ENCODE peak calls at places on chromosomes 3 and 15, in nine cellular contexts. J is uterus; R is CD8-positive, alpha-beta memory T cell; Y is HFF-Myc; O is tibial artery; E is A549; L is epithelial cell of esophagus; C is neural progenitor cell; F is effector memory CD4-positive, alpha-beta T cell. W is an unnamed sample.

GRCh38 chr3:71050521-71051258 is 532.8 kb downstream of the FOXP1 start:
- DNase-seq in J (no peak), R (peak; percentile 63), Y (no peak), O (no peak), E (no peak), L (peak; percentile 51), C (no peak), F (peak; percentile 19), W (no peak)

GRCh38 chr15:46126581-46126980 is 491.8 kb downstream of the SQOR start:
- DNase-seq in J (no peak), R (no peak), Y (no peak), O (no peak), E (no peak), L (no peak), C (no peak), F (no peak), W (no peak)

GRCh38 chr3:41961061-41961749 is 698 bp downstream of the ULK4 start:
- DNase-seq in J (peak; percentile 28), R (peak; percentile 66), Y (peak; percentile 9), O (peak; percentile 72), E (peak; percentile 51), L (peak; percentile 81), C (peak; percentile 80), F (peak; percentile 46), W (peak; percentile 64)

GRCh38 chr15:76098685-76099084 is 38.9 kb downstream of the TMEM266 start:
- DNase-seq in J (no peak), R (no peak), Y (no peak), O (no peak), E (no peak), L (no peak), C (no peak), F (no peak), W (peak; percentile 24)

GRCh38 chr3:147038456-147038855 is 367.9 kb downstream of the ZIC4 start:
- DNase-seq in J (no peak), R (no peak), Y (no peak), O (no peak), E (no peak), L (no peak), C (no peak), F (no peak), W (no peak)

GRCh38 chr3:180744226-180744625 is 64.9 kb upstream of the CCDC39 start:
- DNase-seq in J (no peak), R (no peak), Y (no peak), O (no peak), E (no peak), L (no peak), C (peak; percentile 83), F (no peak), W (no peak)

GRCh38 chr3:108106031-108106430 is 15.2 kb upstream of the CD47 start:
- DNase-seq in J (no peak), R (no peak), Y (no peak), O (no peak), E (no peak), L (no peak), C (no peak), F (no peak), W (no peak)

GRCh38 chr3:169430687-169431404 is 232.7 kb downstream of the MECOM start:
- DNase-seq in J (no peak), R (no peak), Y (no peak), O (no peak), E (peak; percentile 3), L (peak; percentile 63), C (no peak), F (no peak), W (no peak)

GRCh38 chr3:57281710-57282109 is 10.8 kb downstream of the ASB14 start:
- DNase-seq in J (no peak), R (no peak), Y (no peak), O (no peak), E (no peak), L (peak; percentile 51), C (no peak), F (no peak), W (no peak)

GRCh38 chr3:66215106-66215505 is 5.7 kb upstream of the SLC25A26 start:
- DNase-seq in J (no peak), R (no peak), Y (no peak), O (no peak), E (no peak), L (no peak), C (no peak), F (no peak), W (no peak)

GRCh38 chr15:89368566-89369223 is 34.1 kb upstream of the POLG start:
- DNase-seq in J (no peak), R (no peak), Y (no peak), O (no peak), E (no peak), L (no peak), C (peak; percentile 45), F (no peak), W (no peak)
- H3K4me3 ChIP-seq in J (no peak overlapping the region), R (no peak overlapping the region), Y (no peak overlapping the region), O (no peak overlapping the region), E (no peak overlapping the region), L (no peak overlapping the region), C (no peak overlapping the region), F (no peak overlapping the region), W (no peak overlapping the region)

GRCh38 chr15:101322849-101323477 is 27.9 kb upstream of the SNRPA1 start:
- DNase-seq in J (no peak), R (no peak), Y (no peak), O (peak; percentile 39), E (no peak), L (no peak), C (no peak), F (no peak), W (no peak)

GRCh38 chr15:101322016-101322695 is 27.1 kb upstream of the SNRPA1 start:
- DNase-seq in J (no peak), R (no peak), Y (no peak), O (no peak), E (no peak), L (no peak), C (no peak), F (no peak), W (no peak)

GRCh38 chr15:101318147-101318809 is 23.2 kb upstream of the SNRPA1 start:
- DNase-seq in J (no peak), R (no peak), Y (no peak), O (no peak), E (no peak), L (peak; percentile 89), C (no peak), F (no peak), W (no peak)

GRCh38 chr15:101318810-101319200 is 23.8 kb upstream of the SNRPA1 start:
- DNase-seq in J (no peak), R (no peak), Y (no peak), O (no peak), E (no peak), L (no peak), C (peak; percentile 72), F (no peak), W (no peak)

DNA sequence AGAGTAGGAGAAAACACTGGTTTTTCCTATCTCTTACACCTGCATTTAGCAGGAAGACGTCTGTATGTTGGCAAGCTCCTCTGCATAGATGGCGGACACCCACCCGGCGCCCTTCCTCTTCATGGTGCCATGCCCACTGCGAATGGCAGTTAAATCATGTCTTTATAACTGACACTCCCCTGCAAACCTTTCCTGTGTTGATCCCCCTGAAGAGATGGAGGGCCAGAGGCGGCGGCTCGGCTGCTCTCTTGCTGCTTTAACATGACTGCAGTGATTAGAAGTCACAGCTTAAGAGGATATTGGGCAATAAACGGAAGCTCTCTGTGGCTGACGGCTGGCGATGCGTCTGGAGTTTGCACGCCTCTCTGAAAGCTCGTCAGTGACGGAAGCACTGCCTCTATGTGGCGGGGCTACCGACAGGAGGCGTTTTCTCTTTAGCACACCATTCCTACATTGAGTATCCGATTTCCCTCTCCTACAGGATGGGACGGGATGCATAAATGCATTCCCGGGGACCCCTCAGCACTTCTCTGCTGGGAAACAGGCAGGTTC is 25.5 kb upstream of the SNRPA1 start:
- DNase-seq in J (no peak), R (peak; percentile 66), Y (no peak), O (no peak), E (no peak), L (peak; percentile 33), C (peak; percentile 71), F (peak; percentile 12), W (peak; percentile 43)
- H3K4me3 ChIP-seq in J (no peak overlapping the region), R (peak overlapping the region; percentile 63), Y (no peak overlapping the region), O (no peak overlapping the region), E (no peak overlapping the region), L (no peak overlapping the region), C (no peak overlapping the region), F (peak overlapping the region; percentile 37), W (no peak overlapping the region)

GRCh38 chr15:96340611-96341464 is 10.3 kb downstream of the NR2F2 start:
- DNase-seq in J (peak; percentile 55), R (no peak), Y (no peak), O (peak; percentile 73), E (peak; percentile 73), L (no peak), C (peak; percentile 90), F (no peak), W (peak; percentile 52)

GRCh38 chr15:96340348-96340610 is 9.8 kb downstream of the NR2F2 start:
- DNase-seq in J (no peak), R (no peak), Y (no peak), O (no peak), E (no peak), L (no peak), C (peak; percentile 88), F (no peak), W (no peak)

GRCh38 chr15:96342611-96343528 is 12.4 kb downstream of the NR2F2 start:
- DNase-seq in J (peak; percentile 53), R (no peak), Y (no peak), O (peak; percentile 68), E (no peak), L (no peak), C (peak; percentile 72), F (no peak), W (no peak)

GRCh38 chr15:96342143-96342466 is 11.6 kb downstream of the NR2F2 start:
- DNase-seq in J (no peak), R (no peak), Y (no peak), O (no peak), E (no peak), L (no peak), C (no peak), F (no peak), W (no peak)

GRCh38 chr15:96341465-96342142 is 11.1 kb downstream of the NR2F2 start:
- DNase-seq in J (no peak), R (no peak), Y (no peak), O (peak; percentile 66), E (no peak), L (no peak), C (peak; percentile 62), F (no peak), W (peak; percentile 40)
- H3K4me3 ChIP-seq in J (peak overlapping the region; percentile 90), R (no peak overlapping the region), Y (peak overlapping the region; percentile 95), O (peak overlapping the region; percentile 97), E (peak overlapping the region; percentile 67), L (peak overlapping the region; percentile 68), C (peak overlapping the region; percentile 92), F (no peak overlapping the region), W (peak overlapping the region; percentile 60)

GRCh38 chr3:49110780-49111179 is 6.2 kb upstream of the QARS1 start:
- DNase-seq in J (no peak), R (no peak), Y (no peak), O (no peak), E (no peak), L (no peak), C (no peak), F (no peak), W (no peak)

GRCh38 chr3:49112262-49112661 is 7.7 kb upstream of the QARS1 start:
- DNase-seq in J (no peak), R (no peak), Y (no peak), O (no peak), E (no peak), L (no peak), C (no peak), F (no peak), W (no peak)

GRCh38 chr3:49108346-49108745 is 3.8 kb upstream of the QARS1 start:
- DNase-seq in J (no peak), R (no peak), Y (no peak), O (no peak), E (no peak), L (no peak), C (no peak), F (no peak), W (no peak)

GRCh38 chr3:49111347-49111746 is 6.8 kb upstream of the QARS1 start:
- DNase-seq in J (no peak), R (no peak), Y (no peak), O (no peak), E (no peak), L (no peak), C (no peak), F (no peak), W (no peak)
- H3K4me3 ChIP-seq in J (no peak overlapping the region), R (no peak overlapping the region), Y (no peak overlapping the region), O (no peak overlapping the region), E (no peak overlapping the region), L (no peak overlapping the region), C (no peak overlapping the region), F (no peak overlapping the region), W (no peak overlapping the region)